ENCODE peak calls at places on chromosomes 11 and 22, in four cellular contexts. One of them, this sample, is unnamed.

GRCh38 chr11:27693398-27693797 is 6.9 kb downstream of the BDNF start:
- DNase-seq in A549: no peak
- DNase-seq in SK-N-SH: no peak
- DNase-seq in stomach: no peak
- DNase-seq in this sample: no peak

GRCh38 chr11:21412652-21413383 is 743.4 kb downstream of the NELL1 start:
- DNase-seq in A549: no peak
- DNase-seq in SK-N-SH: no peak
- DNase-seq in stomach: no peak
- DNase-seq in this sample: no peak

GRCh38 chr11:130668751-130669150 is 220.3 kb downstream of the ADAMTS15 start:
- DNase-seq in A549: no peak
- DNase-seq in SK-N-SH: no peak
- DNase-seq in stomach: no peak
- DNase-seq in this sample: no peak

GRCh38 chr22:36914383-36914752 is 940 bp downstream of the CSF2RB start:
- DNase-seq in A549: no peak
- DNase-seq in SK-N-SH: no peak
- DNase-seq in stomach: no peak
- DNase-seq in this sample: no peak

GRCh38 chr22:34997921-34998320 is 68.0 kb upstream of the ISX start:
- DNase-seq in A549: no peak
- DNase-seq in SK-N-SH: no peak
- DNase-seq in stomach: no peak
- DNase-seq in this sample: no peak

GRCh38 chr22:47597041-47597440 is 834.6 kb downstream of the TBC1D22A start:
- DNase-seq in A549: no peak
- DNase-seq in SK-N-SH: no peak
- DNase-seq in stomach: no peak
- DNase-seq in this sample: no peak

GRCh38 chr11:56876621-56877312 is 111.9 kb upstream of the OR5AK2 start:
- DNase-seq in A549: no peak
- DNase-seq in SK-N-SH: no peak
- DNase-seq in stomach: no peak
- DNase-seq in this sample: no peak

GRCh38 chr22:25120761-25121212 is 78.9 kb upstream of the CRYBB3 start:
- DNase-seq in A549: no peak
- DNase-seq in SK-N-SH: no peak
- DNase-seq in stomach: peak; percentile 55
- DNase-seq in this sample: no peak

GRCh38 chr11:78752528-78752927 is 177.9 kb upstream of the NARS2 start:
- DNase-seq in A549: no peak
- DNase-seq in SK-N-SH: no peak
- DNase-seq in stomach: no peak
- DNase-seq in this sample: no peak

GRCh38 chr22:50461979-50462540 is 12.8 kb downstream of the SBF1 start:
- DNase-seq in A549: no peak
- DNase-seq in SK-N-SH: no peak
- DNase-seq in stomach: no peak
- DNase-seq in this sample: no peak

GRCh38 chr11:107182983-107183382 is 164.7 kb upstream of the GUCY1A2 start:
- DNase-seq in A549: no peak
- DNase-seq in SK-N-SH: no peak
- DNase-seq in stomach: no peak
- DNase-seq in this sample: no peak

GRCh38 chr11:102453286-102453797 is 777 bp upstream of the TMEM123 start:
- DNase-seq in A549: no peak
- DNase-seq in SK-N-SH: peak; percentile 18
- DNase-seq in stomach: no peak
- DNase-seq in this sample: peak; percentile 15

GRCh38 chr11:78202733-78203167 is 14.0 kb downstream of the USP35 start:
- DNase-seq in A549: no peak
- DNase-seq in SK-N-SH: no peak
- DNase-seq in stomach: no peak
- DNase-seq in this sample: no peak

GRCh38 chr11:133164986-133165385 is 367.3 kb downstream of the OPCML start:
- DNase-seq in A549: no peak
- DNase-seq in SK-N-SH: no peak
- DNase-seq in stomach: no peak
- DNase-seq in this sample: no peak

DNA sequence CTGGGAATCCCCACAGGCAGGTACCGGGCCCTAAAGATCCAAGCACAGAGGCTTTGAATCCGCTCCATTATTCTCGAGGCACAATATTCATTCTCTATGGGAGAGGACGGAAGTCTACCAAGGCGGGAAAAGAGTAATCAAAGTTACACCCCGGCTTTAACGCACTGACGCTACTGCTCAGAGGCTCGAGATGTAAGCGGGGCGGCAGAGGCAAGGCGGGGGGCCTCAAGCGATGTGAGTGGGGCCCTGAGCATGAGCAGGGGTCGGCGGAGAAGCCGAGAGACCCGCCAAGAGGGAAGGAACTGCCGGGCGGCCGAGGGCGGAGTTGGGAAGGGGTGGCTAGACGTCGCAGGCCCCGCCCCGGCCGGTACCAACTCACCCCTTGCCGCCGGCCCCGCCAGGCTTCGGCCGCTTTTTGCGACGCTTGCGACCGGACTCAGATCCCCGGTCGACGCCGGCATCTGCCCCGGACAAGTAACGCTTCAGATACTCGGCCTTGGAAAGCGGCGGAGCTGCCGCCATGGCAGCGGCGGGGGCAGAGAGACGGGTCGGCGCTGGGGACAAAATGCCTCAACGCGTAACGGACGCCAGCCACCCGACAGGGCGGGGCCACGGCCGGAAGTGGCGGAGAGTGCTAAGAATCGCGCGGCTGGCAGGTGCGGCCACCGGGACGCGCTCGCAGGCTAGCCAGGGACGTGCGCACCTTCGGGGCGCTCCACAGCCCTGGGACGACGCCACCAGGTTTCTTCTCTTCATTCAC is at the start of gene BUD13:
- DNase-seq in A549: peak; percentile 77
- DNase-seq in SK-N-SH: peak; percentile 96
- DNase-seq in stomach: peak; percentile 92
- DNase-seq in this sample: peak; percentile 83
- TF ChIP-seq EP300 in A549: no peak
- TF ChIP-seq EP300 in SK-N-SH: no peak
- TF ChIP-seq EP300 in stomach: no peak
- TF ChIP-seq EP300 in this sample: peak; percentile 89

DNA sequence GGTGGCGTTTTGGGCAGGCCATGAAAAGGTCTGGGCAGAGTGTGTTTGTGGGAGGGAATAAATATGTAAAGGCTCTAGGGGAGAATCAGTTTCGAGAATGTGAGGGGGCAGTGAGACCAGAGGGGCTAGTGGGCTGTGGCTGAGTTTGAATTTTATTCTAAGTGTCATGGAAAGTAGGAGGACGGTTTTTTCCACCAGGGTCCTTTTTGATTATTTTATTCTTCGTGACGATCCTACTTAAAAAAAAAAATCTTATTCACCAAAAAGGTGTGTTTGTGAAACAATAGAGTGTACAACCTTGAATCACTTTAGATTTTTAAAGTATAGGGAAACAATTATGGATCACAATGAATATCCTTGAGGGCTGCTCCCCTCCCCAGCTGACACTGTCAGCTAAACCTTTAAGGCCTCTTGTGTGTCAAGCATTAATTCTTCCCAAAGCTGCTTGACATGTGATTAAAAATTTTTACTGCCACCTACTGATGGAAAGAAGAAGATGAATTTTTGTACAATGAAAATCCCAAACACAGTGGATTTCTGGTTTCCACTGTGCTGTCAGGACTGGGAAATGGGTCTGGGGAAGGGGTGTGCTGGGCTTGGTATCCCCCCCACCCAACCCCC is 107.5 kb upstream of the OR4B1 start:
- DNase-seq in A549: peak; percentile 71
- DNase-seq in SK-N-SH: no peak
- DNase-seq in stomach: no peak
- DNase-seq in this sample: no peak
- TF ChIP-seq CTCF in A549: peak; percentile 54
- TF ChIP-seq CTCF in SK-N-SH: peak; percentile 53
- TF ChIP-seq CTCF in stomach: no peak
- TF ChIP-seq CTCF in this sample: peak; percentile 54

GRCh38 chr11:13881176-13881680 is 81.3 kb upstream of the SPON1 start:
- DNase-seq in A549: no peak
- DNase-seq in SK-N-SH: no peak
- DNase-seq in stomach: no peak
- DNase-seq in this sample: no peak

GRCh38 chr11:13883589-13883988 is 78.9 kb upstream of the SPON1 start:
- DNase-seq in A549: no peak
- DNase-seq in SK-N-SH: no peak
- DNase-seq in stomach: no peak
- DNase-seq in this sample: no peak

GRCh38 chr11:13883042-13883441 is 79.5 kb upstream of the SPON1 start:
- DNase-seq in A549: no peak
- DNase-seq in SK-N-SH: no peak
- DNase-seq in stomach: no peak
- DNase-seq in this sample: no peak

GRCh38 chr11:13884159-13884799 is 78.2 kb upstream of the SPON1 start:
- DNase-seq in A549: no peak
- DNase-seq in SK-N-SH: no peak
- DNase-seq in stomach: no peak
- DNase-seq in this sample: no peak

GRCh38 chr11:13885083-13885482 is 77.4 kb upstream of the SPON1 start:
- DNase-seq in A549: no peak
- DNase-seq in SK-N-SH: no peak
- DNase-seq in stomach: no peak
- DNase-seq in this sample: no peak
- TF ChIP-seq EP300 in A549: no peak
- TF ChIP-seq EP300 in SK-N-SH: no peak
- TF ChIP-seq EP300 in stomach: no peak
- TF ChIP-seq EP300 in this sample: no peak

DNA sequence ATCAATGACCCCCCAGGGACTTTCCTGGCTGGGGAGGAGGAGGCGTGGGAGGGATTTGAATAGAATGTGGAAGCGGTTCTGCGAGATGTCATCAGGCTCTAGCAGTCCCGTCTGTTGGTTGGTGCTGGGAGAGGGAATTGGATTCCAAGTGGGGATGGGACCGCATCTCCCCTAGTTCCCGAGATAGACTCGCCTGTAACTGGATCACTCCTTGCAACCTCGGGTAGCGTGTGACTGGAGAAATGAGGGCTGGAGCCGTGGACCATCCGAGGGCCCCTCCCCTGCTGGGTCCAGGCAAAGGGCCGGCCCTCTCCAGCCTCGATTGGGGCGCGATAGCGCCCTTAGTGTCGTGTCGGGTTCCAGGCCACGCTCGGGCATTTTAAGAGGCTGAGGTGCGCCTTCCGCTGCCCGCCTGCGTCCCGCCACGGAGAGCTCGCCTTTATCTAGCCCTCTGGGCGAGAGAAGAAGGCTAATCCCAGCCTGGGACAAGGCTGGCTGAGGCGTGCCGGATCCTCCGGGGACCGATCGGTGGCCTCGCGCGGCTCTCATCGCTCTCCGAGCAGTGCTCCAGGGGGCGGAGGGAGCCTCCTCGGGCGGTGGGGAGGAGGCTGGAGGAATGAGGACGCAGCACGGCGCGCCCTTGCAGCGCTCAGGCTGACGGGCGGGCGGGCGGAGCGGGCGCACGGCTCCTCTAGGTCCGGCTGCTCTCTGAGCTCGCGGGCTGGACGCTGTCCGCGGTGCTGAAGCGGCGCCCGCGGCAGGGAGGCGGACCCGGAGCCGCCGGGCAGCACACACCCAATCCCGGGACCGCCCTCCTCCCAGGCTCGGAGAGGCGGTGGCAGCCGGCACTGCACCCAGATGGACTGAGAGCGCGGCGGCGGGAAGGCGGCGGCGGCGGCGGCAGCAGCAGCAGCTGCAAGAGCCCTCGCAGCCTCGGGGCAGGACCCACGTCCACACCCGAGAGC is 107.8 kb downstream of the OSBP2 start:
- DNase-seq in A549: peak; percentile 46
- DNase-seq in SK-N-SH: peak; percentile 90
- DNase-seq in stomach: peak; percentile 90
- DNase-seq in this sample: peak; percentile 62
- TF ChIP-seq CTCF in A549: no peak
- TF ChIP-seq CTCF in SK-N-SH: no peak
- TF ChIP-seq CTCF in stomach: peak; percentile 47
- TF ChIP-seq CTCF in this sample: peak; percentile 38

GRCh38 chr11:124646148-124646547 is 23.5 kb downstream of the TBRG1 start:
- DNase-seq in A549: no peak
- DNase-seq in SK-N-SH: no peak
- DNase-seq in stomach: no peak
- DNase-seq in this sample: no peak
- TF ChIP-seq EP300 in A549: no peak
- TF ChIP-seq EP300 in SK-N-SH: no peak
- TF ChIP-seq EP300 in stomach: no peak
- TF ChIP-seq EP300 in this sample: no peak

GRCh38 chr11:45180888-45181594 is 34.6 kb downstream of the PRDM11 start:
- DNase-seq in A549: peak; percentile 89
- DNase-seq in SK-N-SH: peak; percentile 87
- DNase-seq in stomach: peak; percentile 71
- DNase-seq in this sample: peak; percentile 30

GRCh38 chr11:45178890-45179663 is 32.6 kb downstream of the PRDM11 start:
- DNase-seq in A549: no peak
- DNase-seq in SK-N-SH: no peak
- DNase-seq in stomach: no peak
- DNase-seq in this sample: no peak

GRCh38 chr11:45181595-45182550 is 35.4 kb downstream of the PRDM11 start:
- DNase-seq in A549: no peak
- DNase-seq in SK-N-SH: no peak
- DNase-seq in stomach: no peak
- DNase-seq in this sample: no peak

GRCh38 chr11:45179686-45180085 is 33.2 kb downstream of the PRDM11 start:
- DNase-seq in A549: no peak
- DNase-seq in SK-N-SH: no peak
- DNase-seq in stomach: no peak
- DNase-seq in this sample: no peak

GRCh38 chr11:45180158-45180887 is 33.9 kb downstream of the PRDM11 start:
- DNase-seq in A549: peak; percentile 76
- DNase-seq in SK-N-SH: peak; percentile 94
- DNase-seq in stomach: peak; percentile 73
- DNase-seq in this sample: no peak
- TF ChIP-seq CTCF in A549: peak; percentile 36
- TF ChIP-seq CTCF in SK-N-SH: peak; percentile 40
- TF ChIP-seq CTCF in stomach: peak; percentile 37
- TF ChIP-seq CTCF in this sample: peak; percentile 32

GRCh38 chr11:129013737-129014475 is 71.2 kb upstream of the TP53AIP1 start:
- DNase-seq in A549: no peak
- DNase-seq in SK-N-SH: no peak
- DNase-seq in stomach: no peak
- DNase-seq in this sample: no peak
- TF ChIP-seq EP300 in A549: no peak
- TF ChIP-seq EP300 in SK-N-SH: no peak
- TF ChIP-seq EP300 in stomach: no peak
- TF ChIP-seq EP300 in this sample: no peak